ENCODE peak calls at places on chromosomes 4 and X, in four cellular contexts. One of them, this sample, is unnamed.

GRCh38 chr4:187172340-187172761 is 448.7 kb upstream of the FAT1 start:
- DNase-seq in testis: no peak
- DNase-seq in naive thymus-derived CD4-positive, alpha-beta T cell: no peak
- DNase-seq in HFF-Myc: peak
- DNase-seq in this sample: no peak

GRCh38 chrX:49166914-49167739 is 4.6 kb downstream of the MAGIX start:
- DNase-seq in testis: peak
- DNase-seq in naive thymus-derived CD4-positive, alpha-beta T cell: peak
- DNase-seq in HFF-Myc: no peak
- DNase-seq in this sample: peak

GRCh38 chr4:98706200-98706813 is 47.9 kb upstream of the TSPAN5 start:
- DNase-seq in testis: no peak
- DNase-seq in naive thymus-derived CD4-positive, alpha-beta T cell: peak
- DNase-seq in HFF-Myc: no peak
- DNase-seq in this sample: peak

GRCh38 chr4:74133786-74134499 is 24.0 kb upstream of the MTHFD2L start:
- DNase-seq in testis: peak
- DNase-seq in naive thymus-derived CD4-positive, alpha-beta T cell: no peak
- DNase-seq in HFF-Myc: peak
- DNase-seq in this sample: peak

GRCh38 chr4:13484045-13484748 is at the start of gene RAB28:
- DNase-seq in testis: peak
- DNase-seq in naive thymus-derived CD4-positive, alpha-beta T cell: peak
- DNase-seq in HFF-Myc: peak
- DNase-seq in this sample: peak

GRCh38 chrX:136687457-136687856 is 39.5 kb downstream of the CD40LG start:
- DNase-seq in testis: no peak
- DNase-seq in naive thymus-derived CD4-positive, alpha-beta T cell: peak
- DNase-seq in HFF-Myc: no peak
- DNase-seq in this sample: no peak

GRCh38 chrX:12956704-12957541 is 18.0 kb upstream of the TMSB4X start:
- DNase-seq in testis: no peak
- DNase-seq in naive thymus-derived CD4-positive, alpha-beta T cell: peak
- DNase-seq in HFF-Myc: no peak
- DNase-seq in this sample: peak

GRCh38 chrX:65933085-65933589 is 106.7 kb downstream of the VSIG4 start:
- DNase-seq in testis: no peak
- DNase-seq in naive thymus-derived CD4-positive, alpha-beta T cell: no peak
- DNase-seq in HFF-Myc: no peak
- DNase-seq in this sample: no peak

GRCh38 chr4:25425361-25425760 is 48.3 kb downstream of the ANAPC4 start:
- DNase-seq in testis: no peak
- DNase-seq in naive thymus-derived CD4-positive, alpha-beta T cell: no peak
- DNase-seq in HFF-Myc: no peak
- DNase-seq in this sample: no peak

GRCh38 chrX:30835373-30835772 is 53.7 kb downstream of the TAB3 start:
- DNase-seq in testis: no peak
- DNase-seq in naive thymus-derived CD4-positive, alpha-beta T cell: no peak
- DNase-seq in HFF-Myc: no peak
- DNase-seq in this sample: no peak

GRCh38 chr4:146520894-146521542 is 722 bp downstream of the SLC10A7 start:
- DNase-seq in testis: peak
- DNase-seq in naive thymus-derived CD4-positive, alpha-beta T cell: peak
- DNase-seq in HFF-Myc: no peak
- DNase-seq in this sample: peak

GRCh38 chr4:155999743-156000142 is 46.1 kb upstream of the CTSO start:
- DNase-seq in testis: peak
- DNase-seq in naive thymus-derived CD4-positive, alpha-beta T cell: no peak
- DNase-seq in HFF-Myc: no peak
- DNase-seq in this sample: no peak

GRCh38 chr4:36168127-36168898 is 76.0 kb downstream of the ARAP2 start:
- DNase-seq in testis: no peak
- DNase-seq in naive thymus-derived CD4-positive, alpha-beta T cell: no peak
- DNase-seq in HFF-Myc: no peak
- DNase-seq in this sample: no peak

GRCh38 chr4:43330288-43330687 is 437.8 kb downstream of the GRXCR1 start:
- DNase-seq in testis: no peak
- DNase-seq in naive thymus-derived CD4-positive, alpha-beta T cell: no peak
- DNase-seq in HFF-Myc: peak
- DNase-seq in this sample: no peak

GRCh38 chr4:125704726-125705125 is 390.0 kb downstream of the FAT4 start:
- DNase-seq in testis: no peak
- DNase-seq in naive thymus-derived CD4-positive, alpha-beta T cell: no peak
- DNase-seq in HFF-Myc: no peak
- DNase-seq in this sample: no peak

GRCh38 chrX:112147206-112147605 is 64.6 kb upstream of the TRPC5 start:
- DNase-seq in testis: peak
- DNase-seq in naive thymus-derived CD4-positive, alpha-beta T cell: no peak
- DNase-seq in HFF-Myc: no peak
- DNase-seq in this sample: no peak

GRCh38 chr4:150867148-150867547 is 147.9 kb downstream of the LRBA start:
- DNase-seq in testis: peak
- DNase-seq in naive thymus-derived CD4-positive, alpha-beta T cell: peak
- DNase-seq in HFF-Myc: peak
- DNase-seq in this sample: peak

GRCh38 chrX:110242371-110242770 is 75.5 kb downstream of the AMMECR1 start:
- DNase-seq in testis: no peak
- DNase-seq in naive thymus-derived CD4-positive, alpha-beta T cell: no peak
- DNase-seq in HFF-Myc: no peak
- DNase-seq in this sample: no peak

GRCh38 chr4:15006416-15007024 is 4.2 kb downstream of the CPEB2 start:
- DNase-seq in testis: no peak
- DNase-seq in naive thymus-derived CD4-positive, alpha-beta T cell: peak
- DNase-seq in HFF-Myc: no peak
- DNase-seq in this sample: peak

GRCh38 chr4:3807311-3807710 is 41.1 kb downstream of the ADRA2C start:
- DNase-seq in testis: no peak
- DNase-seq in naive thymus-derived CD4-positive, alpha-beta T cell: no peak
- DNase-seq in HFF-Myc: no peak
- DNase-seq in this sample: no peak

GRCh38 chrX:121802881-121803412 is 755.5 kb downstream of the GLUD2 start:
- DNase-seq in testis: no peak
- DNase-seq in naive thymus-derived CD4-positive, alpha-beta T cell: no peak
- DNase-seq in HFF-Myc: no peak
- DNase-seq in this sample: peak

GRCh38 chr4:29326004-29326403 is 1394.2 kb upstream of the PCDH7 start:
- DNase-seq in testis: no peak
- DNase-seq in naive thymus-derived CD4-positive, alpha-beta T cell: no peak
- DNase-seq in HFF-Myc: no peak
- DNase-seq in this sample: no peak

GRCh38 chr4:158010346-158010745 is 162.5 kb downstream of the GASK1B start:
- DNase-seq in testis: no peak
- DNase-seq in naive thymus-derived CD4-positive, alpha-beta T cell: no peak
- DNase-seq in HFF-Myc: no peak
- DNase-seq in this sample: no peak

GRCh38 chrX:2449135-2449886 is 51.5 kb downstream of the DHRSX start:
- DNase-seq in testis: no peak
- DNase-seq in naive thymus-derived CD4-positive, alpha-beta T cell: no peak
- DNase-seq in HFF-Myc: no peak
- DNase-seq in this sample: no peak
- H3K4me3 ChIP-seq in testis: no peak
- H3K4me3 ChIP-seq in naive thymus-derived CD4-positive, alpha-beta T cell: no peak
- H3K4me3 ChIP-seq in HFF-Myc: no peak
- H3K4me3 ChIP-seq in this sample: no peak

GRCh38 chrX:107741318-107741813 is 34.2 kb downstream of the TSC22D3 start:
- DNase-seq in testis: no peak
- DNase-seq in naive thymus-derived CD4-positive, alpha-beta T cell: no peak
- DNase-seq in HFF-Myc: no peak
- DNase-seq in this sample: no peak
- H3K4me3 ChIP-seq in testis: no peak
- H3K4me3 ChIP-seq in naive thymus-derived CD4-positive, alpha-beta T cell: peak
- H3K4me3 ChIP-seq in HFF-Myc: no peak
- H3K4me3 ChIP-seq in this sample: peak

DNA sequence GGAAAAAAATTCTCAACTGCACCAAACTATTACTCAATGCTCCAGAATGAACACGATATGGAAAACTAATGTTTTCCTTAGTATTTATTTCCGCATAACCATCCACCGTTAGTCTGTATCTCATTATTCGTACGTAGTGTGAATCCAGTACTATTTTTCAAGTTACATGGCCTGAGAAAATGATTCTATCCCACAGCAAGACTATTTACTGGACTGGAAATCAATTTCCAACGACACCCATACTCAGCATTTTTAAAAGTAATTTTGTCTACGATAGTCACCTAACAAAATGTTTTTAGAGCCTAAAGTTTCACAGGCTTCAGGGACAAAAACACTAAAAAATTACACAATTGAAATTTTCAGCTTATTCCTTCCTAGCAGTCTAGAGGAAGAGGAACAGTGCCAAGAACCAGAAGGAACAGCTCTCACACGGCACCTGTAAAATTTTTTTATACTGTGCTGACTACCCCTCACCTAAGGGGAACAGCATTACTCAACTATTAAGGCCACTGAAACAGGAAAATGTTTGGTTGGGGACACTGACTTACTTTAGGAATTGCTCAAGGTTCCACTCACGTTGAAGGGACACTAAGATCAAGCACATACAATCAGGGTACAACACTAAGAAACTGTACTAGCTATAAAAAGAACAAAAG is 9.6 kb downstream of the UBE2D3 start:
- DNase-seq in testis: no peak
- DNase-seq in naive thymus-derived CD4-positive, alpha-beta T cell: no peak
- DNase-seq in HFF-Myc: no peak
- DNase-seq in this sample: no peak
- H3K4me3 ChIP-seq in testis: no peak
- H3K4me3 ChIP-seq in naive thymus-derived CD4-positive, alpha-beta T cell: peak
- H3K4me3 ChIP-seq in HFF-Myc: no peak
- H3K4me3 ChIP-seq in this sample: no peak

GRCh38 chr4:176123710-176124407 is 58.2 kb downstream of the WDR17 start:
- DNase-seq in testis: peak
- DNase-seq in naive thymus-derived CD4-positive, alpha-beta T cell: no peak
- DNase-seq in HFF-Myc: peak
- DNase-seq in this sample: no peak
- H3K4me3 ChIP-seq in testis: no peak
- H3K4me3 ChIP-seq in naive thymus-derived CD4-positive, alpha-beta T cell: no peak
- H3K4me3 ChIP-seq in HFF-Myc: no peak
- H3K4me3 ChIP-seq in this sample: no peak

GRCh38 chr4:107444-108429 is 16.6 kb upstream of the ZNF718 start:
- DNase-seq in testis: no peak
- DNase-seq in naive thymus-derived CD4-positive, alpha-beta T cell: no peak
- DNase-seq in HFF-Myc: no peak
- DNase-seq in this sample: no peak
- H3K4me3 ChIP-seq in testis: peak
- H3K4me3 ChIP-seq in naive thymus-derived CD4-positive, alpha-beta T cell: no peak
- H3K4me3 ChIP-seq in HFF-Myc: no peak
- H3K4me3 ChIP-seq in this sample: no peak

DNA sequence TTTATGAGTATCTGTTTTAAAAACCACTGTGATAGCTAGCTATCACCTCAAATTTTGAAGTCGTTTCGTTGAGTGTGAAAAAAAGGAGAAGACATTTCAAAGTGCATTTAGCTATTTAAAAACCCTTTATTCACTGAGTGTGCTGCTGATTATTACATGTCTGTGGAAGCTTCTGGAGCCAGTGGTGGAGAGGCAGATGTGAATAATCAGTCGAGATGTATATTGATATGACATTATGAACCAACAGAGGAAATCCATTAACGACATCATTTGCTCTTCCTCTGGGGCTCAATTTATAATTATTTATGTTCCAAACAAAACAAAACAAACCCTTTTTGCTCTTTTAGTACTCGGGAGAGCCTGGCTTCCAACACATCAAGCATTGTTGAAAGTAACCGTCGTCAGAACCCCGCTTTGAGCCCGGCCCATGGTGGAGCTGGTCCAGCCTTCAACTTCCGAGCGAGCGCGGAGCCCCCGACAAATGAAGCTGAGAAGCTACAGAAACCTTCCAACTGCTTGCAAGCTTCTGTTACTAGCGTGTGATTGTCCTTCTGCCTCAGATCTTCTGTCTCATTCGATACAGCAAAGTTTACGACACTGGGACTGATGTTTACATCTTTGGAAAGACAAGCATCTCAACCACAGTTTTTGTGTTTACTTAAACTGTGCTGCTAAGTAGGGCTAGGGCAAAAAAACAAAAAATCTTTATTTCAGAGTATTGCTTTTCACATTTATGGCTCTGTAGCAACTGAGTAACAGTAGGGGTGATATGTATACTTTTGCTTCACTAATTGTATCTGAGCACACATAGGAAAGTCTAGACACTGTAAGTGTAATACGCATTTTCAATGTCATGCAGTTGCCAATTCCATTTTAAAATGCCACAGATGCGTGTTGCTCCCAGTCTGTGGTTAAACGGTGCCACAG is 111.9 kb downstream of the STOX2 start:
- DNase-seq in testis: no peak
- DNase-seq in naive thymus-derived CD4-positive, alpha-beta T cell: no peak
- DNase-seq in HFF-Myc: no peak
- DNase-seq in this sample: no peak
- H3K4me3 ChIP-seq in testis: no peak
- H3K4me3 ChIP-seq in naive thymus-derived CD4-positive, alpha-beta T cell: no peak
- H3K4me3 ChIP-seq in HFF-Myc: no peak
- H3K4me3 ChIP-seq in this sample: no peak